ENCODE peak calls at places on chromosomes 11 and 22, in seven cellular contexts. S is nephron progenitor cell, E is ureter, Q is breast epithelium, T is HTR-8/SVneo, F is kidney tubule cell, A is NT2/D1. J is an unnamed sample.

GRCh38 chr22:45242778-45243191 is 2.1 kb upstream of the KIAA0930 start:
- DNase-seq in S (no peak), E (peak), Q (peak), T (no peak), F (peak), A (no peak), J (no peak)

GRCh38 chr22:36734171-36735058 is 30.9 kb upstream of the CACNG2 start:
- DNase-seq in S (peak), E (no peak), Q (no peak), T (no peak), F (peak), A (no peak), J (peak)

GRCh38 chr11:90426442-90426841 is 203.6 kb upstream of the CHORDC1 start:
- DNase-seq in S (no peak), E (no peak), Q (no peak), T (no peak), F (no peak), A (no peak), J (no peak)

GRCh38 chr11:110507328-110507727 is 77.6 kb downstream of the FDX1 start:
- DNase-seq in S (no peak), E (no peak), Q (no peak), T (no peak), F (no peak), A (no peak), J (no peak)

GRCh38 chr22:43110444-43110926 is at the start of gene BIK:
- DNase-seq in S (peak), E (peak), Q (no peak), T (peak), F (peak), A (peak), J (no peak)

GRCh38 chr22:35154937-35155387 is 89.0 kb downstream of the ISX start:
- DNase-seq in S (peak), E (peak), Q (peak), T (peak), F (peak), A (peak), J (no peak)

GRCh38 chr11:76419896-76420295 is 24.9 kb upstream of the EMSY start:
- DNase-seq in S (no peak), E (no peak), Q (no peak), T (peak), F (no peak), A (peak), J (no peak)

GRCh38 chr22:30390974-30391691 is 3.9 kb upstream of the RNF215 start:
- DNase-seq in S (no peak), E (peak), Q (peak), T (no peak), F (peak), A (peak), J (no peak)

GRCh38 chr11:57426754-57427691 is at the start of gene SLC43A3:
- DNase-seq in S (peak), E (peak), Q (peak), T (no peak), F (peak), A (peak), J (peak)

GRCh38 chr11:12242071-12242672 is 131.8 kb downstream of the MICAL2 start:
- DNase-seq in S (no peak), E (no peak), Q (no peak), T (no peak), F (no peak), A (no peak), J (no peak)

GRCh38 chr22:23240639-23241389 is 60.5 kb downstream of the BCR start:
- DNase-seq in S (no peak), E (no peak), Q (no peak), T (no peak), F (peak), A (no peak), J (no peak)

GRCh38 chr22:25368271-25368670 is 148.8 kb downstream of the CRYBB2 start:
- DNase-seq in S (no peak), E (no peak), Q (no peak), T (peak), F (peak), A (no peak), J (no peak)

GRCh38 chr22:45425101-45425500 is 11.6 kb downstream of the RIBC2 start:
- DNase-seq in S (no peak), E (peak), Q (no peak), T (no peak), F (no peak), A (no peak), J (peak)

GRCh38 chr11:104451193-104451592 is 287.2 kb upstream of the PDGFD start:
- DNase-seq in S (no peak), E (no peak), Q (no peak), T (no peak), F (peak), A (no peak), J (no peak)

GRCh38 chr11:111735262-111736116 is 30.7 kb downstream of the PPP2R1B start:
- DNase-seq in S (peak), E (peak), Q (peak), T (peak), F (peak), A (peak), J (peak)

GRCh38 chr11:18192988-18193387 is 20.4 kb downstream of the MRGPRX4 start:
- DNase-seq in S (no peak), E (no peak), Q (no peak), T (no peak), F (peak), A (no peak), J (no peak)

GRCh38 chr11:63511349-63511748 is 5.5 kb downstream of the LGALS12 start:
- DNase-seq in S (no peak), E (no peak), Q (no peak), T (no peak), F (no peak), A (no peak), J (no peak)

GRCh38 chr11:72001255-72001654 is 2.5 kb downstream of the IL18BP start:
- DNase-seq in S (no peak), E (no peak), Q (no peak), T (no peak), F (no peak), A (no peak), J (peak)

GRCh38 chr11:69218271-69218682 is 62.5 kb downstream of the SMIM38 start:
- DNase-seq in S (peak), E (peak), Q (no peak), T (no peak), F (no peak), A (no peak), J (no peak)

GRCh38 chr11:20102393-20102792 is 57.9 kb downstream of the DBX1 start:
- DNase-seq in S (no peak), E (no peak), Q (no peak), T (no peak), F (no peak), A (no peak), J (no peak)

GRCh38 chr11:12318791-12319733 is 58.3 kb upstream of the PARVA start:
- DNase-seq in S (no peak), E (no peak), Q (no peak), T (no peak), F (no peak), A (no peak), J (no peak)

GRCh38 chr11:70737816-70738630 is 339.7 kb downstream of the CTTN start:
- DNase-seq in S (no peak), E (no peak), Q (no peak), T (no peak), F (no peak), A (no peak), J (no peak)

GRCh38 chr11:130435671-130436070 is 7.3 kb upstream of the ADAMTS8 start:
- DNase-seq in S (no peak), E (no peak), Q (no peak), T (no peak), F (peak), A (no peak), J (no peak)

GRCh38 chr11:12278766-12279671 is 98.4 kb upstream of the PARVA start:
- DNase-seq in S (no peak), E (peak), Q (no peak), T (no peak), F (no peak), A (no peak), J (no peak)

GRCh38 chr11:128936546-128937275 is 6.0 kb downstream of the TP53AIP1 start:
- DNase-seq in S (peak), E (no peak), Q (peak), T (no peak), F (peak), A (peak), J (no peak)

GRCh38 chr11:12871788-12872321 is 137.3 kb upstream of the RASSF10 start:
- DNase-seq in S (no peak), E (no peak), Q (no peak), T (no peak), F (peak), A (no peak), J (no peak)

GRCh38 chr11:12243511-12243910 is 133.1 kb downstream of the MICAL2 start:
- DNase-seq in S (no peak), E (no peak), Q (no peak), T (no peak), F (no peak), A (no peak), J (no peak)

GRCh38 chr11:23112987-23113886 is 253.0 kb upstream of the CCDC179 start:
- DNase-seq in S (peak), E (no peak), Q (no peak), T (peak), F (peak), A (peak), J (no peak)

GRCh38 chr11:9017773-9018172 is 14.0 kb upstream of the NRIP3 start:
- DNase-seq in S (no peak), E (peak), Q (no peak), T (no peak), F (no peak), A (no peak), J (peak)

GRCh38 chr11:6653656-6654055 is 2.0 kb downstream of the DCHS1 start:
- DNase-seq in S (no peak), E (no peak), Q (no peak), T (no peak), F (no peak), A (no peak), J (no peak)